ENCODE peak calls at places on chromosomes 12 and 14, in four cellular contexts. One of them, this sample, is unnamed.

GRCh38 chr14:106879241-106879640 is 1352.9 kb downstream of the TMEM121 start:
- DNase-seq in left lung: no peak
- DNase-seq in brain microvascular endothelial cell: no peak
- DNase-seq in neuronal stem cell: no peak
- DNase-seq in this sample: peak; percentile 48

GRCh38 chr12:89111964-89112363 is 240.3 kb downstream of the DUSP6 start:
- DNase-seq in left lung: no peak
- DNase-seq in brain microvascular endothelial cell: no peak
- DNase-seq in neuronal stem cell: no peak
- DNase-seq in this sample: no peak

GRCh38 chr12:108305520-108305919 is 33.6 kb downstream of the CMKLR1 start:
- DNase-seq in left lung: peak; percentile 87
- DNase-seq in brain microvascular endothelial cell: peak; percentile 87
- DNase-seq in neuronal stem cell: no peak
- DNase-seq in this sample: peak; percentile 73

GRCh38 chr14:66009104-66009503 is 477.1 kb upstream of the CCDC196 start:
- DNase-seq in left lung: no peak
- DNase-seq in brain microvascular endothelial cell: peak; percentile 41
- DNase-seq in neuronal stem cell: peak; percentile 11
- DNase-seq in this sample: peak; percentile 57

GRCh38 chr14:76154539-76155126 is 2.9 kb downstream of the GPATCH2L start:
- DNase-seq in left lung: no peak
- DNase-seq in brain microvascular endothelial cell: no peak
- DNase-seq in neuronal stem cell: no peak
- DNase-seq in this sample: no peak

GRCh38 chr14:48771717-48772116 is 814.5 kb downstream of the RPS29 start:
- DNase-seq in left lung: no peak
- DNase-seq in brain microvascular endothelial cell: peak; percentile 15
- DNase-seq in neuronal stem cell: no peak
- DNase-seq in this sample: no peak

GRCh38 chr12:13038491-13039161 is 5.6 kb upstream of the FAM234B start:
- DNase-seq in left lung: no peak
- DNase-seq in brain microvascular endothelial cell: peak; percentile 52
- DNase-seq in neuronal stem cell: no peak
- DNase-seq in this sample: peak; percentile 54

GRCh38 chr14:88551936-88552565 is 2.8 kb downstream of the PTPN21 start:
- DNase-seq in left lung: no peak
- DNase-seq in brain microvascular endothelial cell: no peak
- DNase-seq in neuronal stem cell: no peak
- DNase-seq in this sample: peak; percentile 28

GRCh38 chr12:123269980-123270379 is 1.7 kb downstream of the CDK2AP1 start:
- DNase-seq in left lung: no peak
- DNase-seq in brain microvascular endothelial cell: no peak
- DNase-seq in neuronal stem cell: no peak
- DNase-seq in this sample: peak; percentile 29

GRCh38 chr14:25400607-25401206 is 350.8 kb upstream of the STXBP6 start:
- DNase-seq in left lung: no peak
- DNase-seq in brain microvascular endothelial cell: peak; percentile 43
- DNase-seq in neuronal stem cell: peak; percentile 55
- DNase-seq in this sample: peak; percentile 18

GRCh38 chr12:105409881-105410471 is 79.5 kb downstream of the C12orf75 start:
- DNase-seq in left lung: no peak
- DNase-seq in brain microvascular endothelial cell: peak; percentile 56
- DNase-seq in neuronal stem cell: no peak
- DNase-seq in this sample: peak; percentile 35

GRCh38 chr12:76623929-76624328 is 64.4 kb upstream of the OSBPL8 start:
- DNase-seq in left lung: no peak
- DNase-seq in brain microvascular endothelial cell: no peak
- DNase-seq in neuronal stem cell: no peak
- DNase-seq in this sample: peak; percentile 44

GRCh38 chr14:22539831-22540230 is 49.2 kb downstream of the DAD1 start:
- DNase-seq in left lung: no peak
- DNase-seq in brain microvascular endothelial cell: no peak
- DNase-seq in neuronal stem cell: no peak
- DNase-seq in this sample: no peak

GRCh38 chr14:96062506-96062905 is 23.3 kb downstream of the C14orf132 start:
- DNase-seq in left lung: no peak
- DNase-seq in brain microvascular endothelial cell: no peak
- DNase-seq in neuronal stem cell: no peak
- DNase-seq in this sample: no peak

GRCh38 chr12:124830306-124830705 is 33.4 kb downstream of the SCARB1 start:
- DNase-seq in left lung: no peak
- DNase-seq in brain microvascular endothelial cell: no peak
- DNase-seq in neuronal stem cell: no peak
- DNase-seq in this sample: no peak

DNA sequence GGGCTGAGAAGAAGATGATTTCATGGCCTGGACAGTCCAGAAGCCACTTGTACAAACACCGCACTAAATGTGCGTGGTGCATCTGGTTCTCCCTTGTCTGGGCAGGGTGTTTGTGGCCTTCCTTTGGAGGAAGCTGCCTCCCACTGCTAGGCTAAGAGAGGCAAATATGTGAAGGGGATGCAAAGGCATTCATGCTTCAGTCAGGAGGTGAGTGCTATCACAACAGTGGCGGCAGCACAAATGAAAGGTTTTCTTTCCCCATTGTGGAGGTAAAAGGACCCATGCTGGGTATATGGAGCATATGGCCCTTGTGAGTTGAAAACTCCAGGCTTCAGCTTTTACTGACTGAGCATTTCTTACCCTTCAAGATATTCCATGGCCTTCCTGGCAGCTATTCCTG is 69.8 kb downstream of the MYRFL start:
- DNase-seq in left lung: no peak
- DNase-seq in brain microvascular endothelial cell: no peak
- DNase-seq in neuronal stem cell: no peak
- DNase-seq in this sample: no peak
- H3K27ac ChIP-seq in left lung: no peak overlapping the region
- H3K27ac ChIP-seq in brain microvascular endothelial cell: no peak overlapping the region
- H3K27ac ChIP-seq in neuronal stem cell: no peak overlapping the region
- H3K27ac ChIP-seq in this sample: no peak overlapping the region

GRCh38 chr14:80456200-80456599 is 244.9 kb upstream of the DIO2 start:
- DNase-seq in left lung: no peak
- DNase-seq in brain microvascular endothelial cell: no peak
- DNase-seq in neuronal stem cell: no peak
- DNase-seq in this sample: peak; percentile 29
- H3K4me3 ChIP-seq in left lung: no peak overlapping the region
- H3K4me3 ChIP-seq in brain microvascular endothelial cell: no peak overlapping the region
- H3K4me3 ChIP-seq in neuronal stem cell: no peak overlapping the region
- H3K4me3 ChIP-seq in this sample: no peak overlapping the region

GRCh38 chr14:97618401-97618800 is 821.2 kb downstream of the VRK1 start:
- DNase-seq in left lung: no peak
- DNase-seq in brain microvascular endothelial cell: no peak
- DNase-seq in neuronal stem cell: no peak
- DNase-seq in this sample: no peak

GRCh38 chr14:97624985-97625384 is 827.8 kb downstream of the VRK1 start:
- DNase-seq in left lung: no peak
- DNase-seq in brain microvascular endothelial cell: no peak
- DNase-seq in neuronal stem cell: no peak
- DNase-seq in this sample: no peak

GRCh38 chr14:97620071-97620470 is 822.9 kb downstream of the VRK1 start:
- DNase-seq in left lung: no peak
- DNase-seq in brain microvascular endothelial cell: no peak
- DNase-seq in neuronal stem cell: no peak
- DNase-seq in this sample: no peak

GRCh38 chr14:97618917-97619690 is 821.9 kb downstream of the VRK1 start:
- DNase-seq in left lung: no peak
- DNase-seq in brain microvascular endothelial cell: no peak
- DNase-seq in neuronal stem cell: no peak
- DNase-seq in this sample: no peak
- H3K27ac ChIP-seq in left lung: no peak overlapping the region
- H3K27ac ChIP-seq in brain microvascular endothelial cell: no peak overlapping the region
- H3K27ac ChIP-seq in neuronal stem cell: no peak overlapping the region
- H3K27ac ChIP-seq in this sample: no peak overlapping the region

GRCh38 chr14:21509432-21510143 is 1.6 kb downstream of the METTL3 start:
- DNase-seq in left lung: no peak
- DNase-seq in brain microvascular endothelial cell: no peak
- DNase-seq in neuronal stem cell: no peak
- DNase-seq in this sample: no peak
- H3K4me3 ChIP-seq in left lung: peak overlapping the region; percentile 63
- H3K4me3 ChIP-seq in brain microvascular endothelial cell: peak overlapping the region; percentile 97
- H3K4me3 ChIP-seq in neuronal stem cell: no peak overlapping the region
- H3K4me3 ChIP-seq in this sample: peak overlapping the region; percentile 76

GRCh38 chr12:111420494-111420893 is 14.8 kb downstream of the SH2B3 start:
- DNase-seq in left lung: no peak
- DNase-seq in brain microvascular endothelial cell: no peak
- DNase-seq in neuronal stem cell: no peak
- DNase-seq in this sample: no peak
- H3K27ac ChIP-seq in left lung: no peak overlapping the region
- H3K27ac ChIP-seq in brain microvascular endothelial cell: no peak overlapping the region
- H3K27ac ChIP-seq in neuronal stem cell: no peak overlapping the region
- H3K27ac ChIP-seq in this sample: no peak overlapping the region

DNA sequence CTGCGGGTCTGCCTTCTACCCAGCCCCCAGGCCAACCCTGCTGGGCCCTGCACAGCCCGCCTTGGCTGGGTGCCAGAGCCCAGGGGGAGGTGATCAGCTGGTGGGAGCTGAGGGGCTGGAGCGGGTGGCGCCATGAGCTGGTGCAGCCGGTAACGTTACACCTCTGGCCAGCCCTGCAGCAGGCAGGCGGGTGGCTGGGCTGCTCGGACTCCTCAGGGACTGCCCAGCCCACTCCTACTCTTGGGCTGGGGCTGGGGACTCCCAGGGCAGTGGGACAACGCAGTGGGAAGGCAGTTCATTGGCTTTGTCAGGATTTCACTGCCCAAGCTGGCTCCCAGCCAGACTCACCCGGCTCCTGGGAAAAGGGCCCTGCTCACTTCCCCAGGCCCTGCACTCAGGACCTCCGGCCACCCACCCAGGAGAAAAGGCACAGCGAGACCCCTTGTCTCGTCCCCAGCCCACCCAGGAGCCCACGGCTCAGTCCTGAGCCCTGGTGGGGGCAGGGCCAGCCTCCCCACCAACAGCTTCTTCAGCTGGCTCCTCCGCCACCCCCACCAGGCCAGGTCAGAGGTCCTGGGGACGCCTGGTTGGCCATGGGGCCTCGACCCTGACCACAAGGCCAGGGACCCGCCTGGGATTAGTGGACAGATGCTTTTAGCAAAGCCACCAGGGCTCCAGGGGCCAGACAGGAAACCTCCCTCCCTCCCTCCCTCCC is 1.0 kb downstream of the PGF start:
- DNase-seq in left lung: no peak
- DNase-seq in brain microvascular endothelial cell: no peak
- DNase-seq in neuronal stem cell: no peak
- DNase-seq in this sample: no peak
- H3K4me3 ChIP-seq in left lung: peak overlapping the region; percentile 48
- H3K4me3 ChIP-seq in brain microvascular endothelial cell: peak overlapping the region; percentile 48
- H3K4me3 ChIP-seq in neuronal stem cell: no peak overlapping the region
- H3K4me3 ChIP-seq in this sample: peak overlapping the region; percentile 78

DNA sequence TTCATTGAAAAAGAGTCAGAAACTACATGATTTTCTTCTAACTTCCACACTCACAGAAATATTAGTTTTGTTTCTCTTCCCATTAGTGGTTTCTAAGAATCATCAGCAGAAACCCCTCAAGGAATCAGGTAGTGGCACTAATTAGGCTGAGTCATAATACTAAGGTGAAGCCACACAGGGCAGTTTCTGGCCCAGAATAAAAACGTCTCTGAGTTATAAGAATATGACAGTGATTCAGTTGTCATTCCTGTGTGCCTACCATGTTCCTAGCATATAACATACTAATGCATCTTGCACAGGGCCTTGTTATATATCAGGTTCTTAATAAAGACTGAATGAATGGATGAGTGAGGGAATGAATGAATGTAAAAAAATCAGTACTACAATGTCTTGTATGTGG is 206.0 kb upstream of the PLEKHG7 start:
- DNase-seq in left lung: no peak
- DNase-seq in brain microvascular endothelial cell: no peak
- DNase-seq in neuronal stem cell: no peak
- DNase-seq in this sample: peak; percentile 68
- H3K27ac ChIP-seq in left lung: no peak overlapping the region
- H3K27ac ChIP-seq in brain microvascular endothelial cell: no peak overlapping the region
- H3K27ac ChIP-seq in neuronal stem cell: no peak overlapping the region
- H3K27ac ChIP-seq in this sample: no peak overlapping the region

GRCh38 chr14:99602054-99602787 is 1.8 kb downstream of the CCDC85C start:
- DNase-seq in left lung: no peak
- DNase-seq in brain microvascular endothelial cell: no peak
- DNase-seq in neuronal stem cell: no peak
- DNase-seq in this sample: no peak
- H3K4me3 ChIP-seq in left lung: peak overlapping the region; percentile 43
- H3K4me3 ChIP-seq in brain microvascular endothelial cell: no peak overlapping the region
- H3K4me3 ChIP-seq in neuronal stem cell: peak overlapping the region; percentile 86
- H3K4me3 ChIP-seq in this sample: peak overlapping the region; percentile 67